ENCODE peak calls at places on chromosomes 12 and 14, in six cellular contexts. One of them, this sample, is unnamed.

GRCh38 chr12:3751151-3752095 is 1.5 kb downstream of the CRACR2A start:
- DNase-seq in K562: no peak
- DNase-seq in H1: peak
- DNase-seq in GM12878: no peak
- DNase-seq in HepG2: no peak
- DNase-seq in GM12891: no peak
- DNase-seq in this sample: no peak

GRCh38 chr12:52464921-52465320 is 8.7 kb downstream of the KRT6C start:
- DNase-seq in K562: no peak
- DNase-seq in H1: no peak
- DNase-seq in HepG2: no peak
- DNase-seq in GM12878: no peak
- DNase-seq in GM12891: no peak
- DNase-seq in this sample: no peak

GRCh38 chr12:113853491-113853890 is 112.6 kb downstream of the RBM19 start:
- DNase-seq in GM12878: no peak
- DNase-seq in H1: no peak
- DNase-seq in K562: no peak
- DNase-seq in HepG2: no peak
- DNase-seq in GM12891: no peak
- DNase-seq in this sample: no peak

GRCh38 chr12:97781342-97781741 is 318.7 kb downstream of the RMST start:
- DNase-seq in GM12878: no peak
- DNase-seq in H1: no peak
- DNase-seq in HepG2: no peak
- DNase-seq in GM12891: no peak
- DNase-seq in K562: no peak
- DNase-seq in this sample: no peak

GRCh38 chr14:91889477-91890211 is 22.3 kb upstream of the TC2N start:
- DNase-seq in GM12891: no peak
- DNase-seq in K562: no peak
- DNase-seq in H1: no peak
- DNase-seq in HepG2: no peak
- DNase-seq in GM12878: no peak
- DNase-seq in this sample: no peak

GRCh38 chr12:204261-204678 is 9.7 kb downstream of the SLC6A12 start:
- DNase-seq in GM12878: no peak
- DNase-seq in HepG2: no peak
- DNase-seq in GM12891: no peak
- DNase-seq in H1: no peak
- DNase-seq in K562: no peak
- DNase-seq in this sample: no peak

GRCh38 chr12:5257763-5258475 is 174.0 kb upstream of the NTF3 start:
- DNase-seq in GM12891: no peak
- DNase-seq in GM12878: no peak
- DNase-seq in H1: no peak
- DNase-seq in HepG2: no peak
- DNase-seq in K562: no peak
- DNase-seq in this sample: no peak

GRCh38 chr12:100826323-100826722 is 31.7 kb downstream of the ANO4 start:
- DNase-seq in HepG2: peak
- DNase-seq in H1: peak
- DNase-seq in GM12878: no peak
- DNase-seq in K562: peak
- DNase-seq in GM12891: no peak
- DNase-seq in this sample: no peak

GRCh38 chr14:71183856-71184255 is 276.6 kb downstream of the PCNX1 start:
- DNase-seq in HepG2: no peak
- DNase-seq in H1: no peak
- DNase-seq in GM12878: no peak
- DNase-seq in K562: no peak
- DNase-seq in GM12891: no peak
- DNase-seq in this sample: no peak

GRCh38 chr12:90908465-90908864 is 46.5 kb downstream of the CCER1 start:
- DNase-seq in HepG2: no peak
- DNase-seq in GM12891: no peak
- DNase-seq in GM12878: no peak
- DNase-seq in K562: no peak
- DNase-seq in H1: no peak
- DNase-seq in this sample: no peak

GRCh38 chr14:64746298-64747250 is 42.4 kb downstream of the PLEKHG3 start:
- DNase-seq in GM12878: no peak
- DNase-seq in K562: no peak
- DNase-seq in GM12891: no peak
- DNase-seq in HepG2: no peak
- DNase-seq in H1: no peak
- DNase-seq in this sample: no peak

GRCh38 chr14:22570132-22570949 is 18.7 kb downstream of the DAD1 start:
- DNase-seq in GM12891: peak
- DNase-seq in GM12878: peak
- DNase-seq in HepG2: peak
- DNase-seq in K562: peak
- DNase-seq in H1: peak
- DNase-seq in this sample: peak

GRCh38 chr14:35384386-35385041 is 20.0 kb downstream of the NFKBIA start:
- DNase-seq in GM12878: no peak
- DNase-seq in GM12891: no peak
- DNase-seq in H1: no peak
- DNase-seq in K562: peak
- DNase-seq in HepG2: peak
- DNase-seq in this sample: no peak

GRCh38 chr12:51833446-51834227 is 14.9 kb downstream of the FIGNL2 start:
- DNase-seq in GM12878: no peak
- DNase-seq in HepG2: no peak
- DNase-seq in K562: no peak
- DNase-seq in GM12891: no peak
- DNase-seq in H1: no peak
- DNase-seq in this sample: no peak

GRCh38 chr12:124440841-124441381 is 126.5 kb downstream of the NCOR2 start:
- DNase-seq in K562: no peak
- DNase-seq in GM12878: no peak
- DNase-seq in GM12891: no peak
- DNase-seq in H1: no peak
- DNase-seq in HepG2: no peak
- DNase-seq in this sample: no peak

GRCh38 chr14:104224516-104225281 is 86.3 kb downstream of the KIF26A start:
- DNase-seq in H1: peak
- DNase-seq in K562: peak
- DNase-seq in GM12891: peak
- DNase-seq in GM12878: no peak
- DNase-seq in HepG2: no peak
- DNase-seq in this sample: peak

GRCh38 chr12:98983647-98984046 is 338.6 kb downstream of the APAF1 start:
- DNase-seq in GM12891: no peak
- DNase-seq in GM12878: no peak
- DNase-seq in HepG2: no peak
- DNase-seq in H1: no peak
- DNase-seq in K562: no peak
- DNase-seq in this sample: no peak

GRCh38 chr14:95255487-95255886 is 64.2 kb downstream of the CLMN start:
- DNase-seq in K562: peak
- DNase-seq in GM12891: peak
- DNase-seq in HepG2: no peak
- DNase-seq in H1: peak
- DNase-seq in GM12878: no peak
- DNase-seq in this sample: no peak

GRCh38 chr12:112107728-112108447 is 695 bp downstream of the NAA25 start:
- DNase-seq in H1: no peak
- DNase-seq in GM12878: no peak
- DNase-seq in HepG2: no peak
- DNase-seq in K562: peak
- DNase-seq in GM12891: no peak
- DNase-seq in this sample: no peak

GRCh38 chr14:104445086-104445485 is 134.5 kb upstream of the C14orf180 start:
- DNase-seq in HepG2: no peak
- DNase-seq in K562: no peak
- DNase-seq in H1: peak
- DNase-seq in GM12891: no peak
- DNase-seq in GM12878: no peak
- DNase-seq in this sample: no peak

GRCh38 chr14:41718477-41719166 is 111.9 kb downstream of the LRFN5 start:
- DNase-seq in K562: no peak
- DNase-seq in GM12891: no peak
- DNase-seq in H1: no peak
- DNase-seq in HepG2: no peak
- DNase-seq in GM12878: no peak
- DNase-seq in this sample: no peak

DNA sequence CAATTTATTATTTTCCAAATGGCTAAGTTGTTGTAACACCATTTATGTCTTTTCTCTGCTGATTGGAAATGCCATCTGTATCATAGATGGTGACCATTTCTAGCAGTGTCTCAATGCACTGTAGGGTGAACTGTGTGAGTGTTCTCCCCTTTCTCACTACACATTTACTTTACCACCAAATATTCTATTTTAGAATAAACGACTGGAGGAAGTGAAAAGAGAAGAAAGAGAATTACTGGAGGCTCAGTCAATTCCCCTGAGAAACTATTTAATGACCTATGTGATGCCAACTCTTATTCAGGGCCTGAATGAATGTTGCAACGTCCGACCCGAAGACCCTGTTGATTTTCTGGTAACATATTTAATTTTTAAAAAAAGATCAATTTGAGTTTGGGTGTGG is 15.5 kb upstream of the PAPOLA start:
- DNase-seq in H1: no peak
- DNase-seq in GM12891: no peak
- DNase-seq in K562: no peak
- DNase-seq in HepG2: no peak
- DNase-seq in GM12878: no peak
- DNase-seq in this sample: no peak
- TF ChIP-seq POLR2A in H1: no peak
- TF ChIP-seq POLR2A in GM12891: no peak
- TF ChIP-seq POLR2A in K562: no peak
- TF ChIP-seq POLR2A in HepG2: no peak
- TF ChIP-seq POLR2A in GM12878: no peak
- TF ChIP-seq POLR2A in this sample: no peak

GRCh38 chr12:54217774-54218221 is 29.0 kb upstream of the SMUG1 start:
- DNase-seq in H1: peak
- DNase-seq in HepG2: no peak
- DNase-seq in K562: no peak
- DNase-seq in GM12891: peak
- DNase-seq in GM12878: no peak
- DNase-seq in this sample: peak

GRCh38 chr12:54222609-54223008 is 33.8 kb upstream of the SMUG1 start:
- DNase-seq in GM12891: no peak
- DNase-seq in GM12878: no peak
- DNase-seq in K562: no peak
- DNase-seq in HepG2: no peak
- DNase-seq in H1: no peak
- DNase-seq in this sample: no peak

GRCh38 chr12:54220092-54220557 is 31.3 kb upstream of the SMUG1 start:
- DNase-seq in GM12878: no peak
- DNase-seq in GM12891: peak
- DNase-seq in HepG2: peak
- DNase-seq in H1: peak
- DNase-seq in K562: peak
- DNase-seq in this sample: no peak

GRCh38 chr12:54220567-54220966 is 31.8 kb upstream of the SMUG1 start:
- DNase-seq in GM12878: no peak
- DNase-seq in H1: no peak
- DNase-seq in K562: no peak
- DNase-seq in GM12891: no peak
- DNase-seq in HepG2: no peak
- DNase-seq in this sample: no peak

GRCh38 chr12:54221402-54221984 is 32.7 kb upstream of the SMUG1 start:
- DNase-seq in GM12878: no peak
- DNase-seq in GM12891: no peak
- DNase-seq in K562: no peak
- DNase-seq in H1: no peak
- DNase-seq in HepG2: no peak
- DNase-seq in this sample: no peak
- TF ChIP-seq TAF1 in GM12878: no peak
- TF ChIP-seq TAF1 in GM12891: no peak
- TF ChIP-seq TAF1 in K562: no peak
- TF ChIP-seq TAF1 in H1: no peak
- TF ChIP-seq TAF1 in HepG2: no peak
- TF ChIP-seq TAF1 in this sample: no peak

DNA sequence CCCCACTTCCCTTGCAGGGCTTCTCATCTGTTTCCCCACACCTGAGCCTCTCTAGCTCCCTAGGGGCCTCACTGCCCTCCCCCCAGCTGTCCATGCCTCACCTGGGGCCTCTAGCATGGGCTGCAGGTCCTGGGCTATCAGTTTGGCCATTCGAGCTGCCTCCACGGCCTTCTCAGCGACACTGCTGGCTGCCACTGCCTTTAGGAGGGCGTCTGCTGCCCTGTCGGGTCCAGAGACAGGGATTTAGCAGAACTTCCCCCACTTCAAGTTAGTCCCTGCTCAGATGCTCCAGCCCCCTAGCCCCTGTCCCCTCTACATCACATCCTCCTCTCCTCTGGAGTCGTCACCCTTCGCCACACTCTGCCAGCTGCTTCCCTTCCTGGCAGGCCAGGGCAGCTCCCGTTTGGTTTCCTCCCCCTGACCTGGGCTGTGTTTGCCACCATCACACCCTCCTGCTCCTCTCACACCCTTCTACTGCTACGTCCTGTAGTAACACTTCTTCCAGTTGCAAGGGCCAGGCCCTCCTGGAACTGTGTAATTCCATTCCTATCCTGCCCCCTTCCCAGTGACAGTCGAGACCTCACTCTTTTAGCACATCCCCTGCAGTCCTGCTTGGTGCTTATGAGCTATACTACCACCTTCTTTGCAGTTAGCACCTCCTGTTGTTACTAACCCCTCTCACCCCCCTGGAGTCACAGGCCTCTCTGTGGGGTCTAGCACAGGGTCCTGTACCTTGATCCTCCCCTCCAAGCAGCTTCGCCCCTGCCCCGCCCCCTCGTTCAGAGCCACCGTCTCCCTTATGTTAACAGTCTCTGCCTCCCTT is 4.3 kb upstream of the AP1G2 start:
- DNase-seq in H1: no peak
- DNase-seq in GM12878: no peak
- DNase-seq in K562: no peak
- DNase-seq in HepG2: no peak
- DNase-seq in GM12891: no peak
- DNase-seq in this sample: no peak
- TF ChIP-seq POLR2AphosphoS5 in H1: no peak
- TF ChIP-seq POLR2AphosphoS5 in GM12878: no peak
- TF ChIP-seq POLR2AphosphoS5 in K562: no peak
- TF ChIP-seq POLR2AphosphoS5 in HepG2: no peak
- TF ChIP-seq POLR2AphosphoS5 in GM12891: no peak
- TF ChIP-seq POLR2AphosphoS5 in this sample: no peak

GRCh38 chr12:107361970-107362369 is 268.6 kb upstream of the CRY1 start:
- DNase-seq in K562: no peak
- DNase-seq in H1: no peak
- DNase-seq in GM12891: no peak
- DNase-seq in GM12878: no peak
- DNase-seq in HepG2: no peak
- DNase-seq in this sample: no peak
- TF ChIP-seq POLR2A in K562: no peak
- TF ChIP-seq POLR2A in H1: no peak
- TF ChIP-seq POLR2A in GM12891: no peak
- TF ChIP-seq POLR2A in GM12878: no peak
- TF ChIP-seq POLR2A in HepG2: no peak
- TF ChIP-seq POLR2A in this sample: no peak

GRCh38 chr12:54736549-54736948 is 88.4 kb upstream of the DCD start:
- DNase-seq in K562: no peak
- DNase-seq in GM12878: no peak
- DNase-seq in H1: no peak
- DNase-seq in GM12891: no peak
- DNase-seq in HepG2: no peak
- DNase-seq in this sample: no peak

GRCh38 chr12:54734196-54734950 is 86.2 kb upstream of the DCD start:
- DNase-seq in K562: no peak
- DNase-seq in HepG2: no peak
- DNase-seq in GM12891: no peak
- DNase-seq in GM12878: no peak
- DNase-seq in H1: no peak
- DNase-seq in this sample: no peak
- TF ChIP-seq TAF1 in K562: no peak
- TF ChIP-seq TAF1 in HepG2: no peak
- TF ChIP-seq TAF1 in GM12891: no peak
- TF ChIP-seq TAF1 in GM12878: no peak
- TF ChIP-seq TAF1 in H1: no peak
- TF ChIP-seq TAF1 in this sample: no peak